ENCODE peak calls at places on chromosomes 16 and 17, in four cellular contexts. U is mucosa of descending colon, Y is EH, W is PC-3. I is an unnamed sample.

GRCh38 chr17:44540246-44541084 is 16.8 kb upstream of the FZD2 start:
- DNase-seq in U (no peak), Y (no peak), W (no peak), I (no peak)

GRCh38 chr17:57726213-57726612 is 18.9 kb downstream of the CCDC182 start:
- DNase-seq in W (no peak), U (no peak), Y (no peak), I (no peak)

GRCh38 chr16:64914-65255 is 7.5 kb downstream of the RHBDF1 start:
- DNase-seq in Y (no peak), U (no peak), W (no peak), I (no peak)

GRCh38 chr16:2280461-2280860 is 12.5 kb upstream of the RNPS1 start:
- DNase-seq in U (no peak), W (no peak), Y (no peak), I (no peak)

GRCh38 chr17:55580596-55581133 is 69.4 kb upstream of the SMIM36 start:
- DNase-seq in W (no peak), U (no peak), Y (no peak), I (no peak)

GRCh38 chr17:39648876-39649430 is 12.0 kb downstream of the STARD3 start:
- DNase-seq in W (no peak), U (no peak), Y (no peak), I (no peak)

GRCh38 chr17:77592503-77592902 is 366.0 kb upstream of the TNRC6C start:
- DNase-seq in W (no peak), Y (no peak), U (peak), I (no peak)

GRCh38 chr17:68328676-68329075 is 37.4 kb downstream of the ARSG start:
- DNase-seq in Y (peak), U (no peak), W (peak), I (no peak)

GRCh38 chr16:66328282-66328681 is 38.2 kb upstream of the CDH5 start:
- DNase-seq in W (no peak), Y (no peak), U (no peak), I (no peak)

GRCh38 chr16:86079185-86079885 is 180.4 kb downstream of the IRF8 start:
- DNase-seq in W (no peak), Y (no peak), U (no peak), I (no peak)

GRCh38 chr17:3802461-3803307 is 1.7 kb upstream of the ITGAE start:
- DNase-seq in Y (peak), U (no peak), W (peak), I (no peak)

GRCh38 chr17:30243002-30243401 is 7.5 kb upstream of the SLC6A4 start:
- DNase-seq in Y (no peak), U (no peak), W (no peak), I (no peak)

GRCh38 chr16:47052666-47053640 is 79.5 kb upstream of the DNAJA2 start:
- DNase-seq in U (no peak), W (no peak), Y (no peak), I (no peak)

GRCh38 chr16:74447578-74447977 is 26.3 kb upstream of the CLEC18B start:
- DNase-seq in W (no peak), U (no peak), Y (no peak), I (no peak)

GRCh38 chr16:1126044-1126443 is 26.9 kb upstream of the CACNA1H start:
- DNase-seq in U (no peak), Y (no peak), W (no peak), I (no peak)

GRCh38 chr17:69819316-69820087 is 255.5 kb upstream of the KCNJ16 start:
- DNase-seq in W (no peak), Y (peak), U (no peak), I (no peak)

GRCh38 chr17:43791589-43791988 is 11.4 kb downstream of the CFAP97D1 start:
- DNase-seq in W (peak), Y (peak), U (peak), I (peak)

GRCh38 chr16:73163238-73163795 is 115.4 kb upstream of the ZFHX3 start:
- DNase-seq in Y (no peak), U (no peak), W (no peak), I (no peak)